ENCODE peak calls at places on chromosomes 7 and 10, in eight cellular contexts. F, W, N, A, T, X, Q and S are unnamed samples.
A peak's percentile ranks its signal among the peaks of the same experiment; 100 is the strongest.

GRCh38 chr7:101232141-101232821 is 5.3 kb downstream of the CLDN15 start:
- DNase-seq in Q (no peak), F (peak; percentile 29), W (no peak), T (no peak), A (peak; percentile 92), X (no peak), N (no peak), S (no peak)

GRCh38 chr10:3132036-3133025 is 40.3 kb downstream of the PITRM1 start:
- DNase-seq in X (no peak), F (no peak), T (no peak), A (no peak), N (no peak), W (no peak), Q (no peak), S (no peak)

GRCh38 chr10:131086094-131086493 is 225.4 kb downstream of the TCERG1L start:
- DNase-seq in N (no peak), W (no peak), X (no peak), Q (no peak), F (no peak), T (no peak), A (no peak), S (no peak)

GRCh38 chr7:101410743-101411476 is 48.2 kb downstream of the COL26A1 start:
- DNase-seq in N (peak; percentile 29), W (no peak), T (no peak), Q (no peak), A (peak; percentile 31), X (peak; percentile 50), F (no peak), S (no peak)

GRCh38 chr7:138208010-138208634 is 131.9 kb downstream of the AKR1D1 start:
- DNase-seq in N (no peak), W (no peak), A (no peak), Q (no peak), F (no peak), T (no peak), X (no peak), S (no peak)

GRCh38 chr7:94062372-94062771 is 58.2 kb upstream of the BET1 start:
- DNase-seq in A (no peak), F (no peak), T (no peak), N (no peak), W (peak; percentile 47), Q (no peak), X (no peak), S (no peak)

GRCh38 chr7:136369225-136369624 is 392.1 kb upstream of the MTPN start:
- DNase-seq in F (no peak), T (no peak), A (no peak), N (no peak), W (no peak), Q (no peak), X (no peak), S (no peak)

GRCh38 chr7:85730016-85730415 is 543.2 kb upstream of the SEMA3D start:
- DNase-seq in F (peak; percentile 31), W (no peak), A (no peak), X (no peak), T (no peak), N (no peak), Q (no peak), S (no peak)

GRCh38 chr10:86815640-86816039 is 59.2 kb downstream of the BMPR1A start:
- DNase-seq in F (no peak), N (no peak), A (no peak), Q (no peak), W (no peak), T (no peak), X (no peak), S (no peak)

GRCh38 chr10:108544500-108545120 is 1378.7 kb downstream of the XPNPEP1 start:
- DNase-seq in F (peak; percentile 55), Q (no peak), T (peak; percentile 54), X (peak; percentile 63), W (peak; percentile 23), A (peak; percentile 27), N (no peak), S (no peak)

GRCh38 chr10:3943695-3944257 is 158.8 kb upstream of the KLF6 start:
- DNase-seq in Q (no peak), X (no peak), F (no peak), A (no peak), N (no peak), T (no peak), W (no peak), S (no peak)

GRCh38 chr7:44574286-44574872 is 671 bp upstream of the DDX56 start:
- DNase-seq in T (no peak), F (no peak), W (no peak), X (peak; percentile 12), N (no peak), Q (no peak), A (no peak), S (no peak)

GRCh38 chr7:13633857-13634256 is 355.6 kb downstream of the ETV1 start:
- DNase-seq in W (peak; percentile 60), N (no peak), T (no peak), A (no peak), X (no peak), Q (no peak), F (no peak), S (no peak)

DNA sequence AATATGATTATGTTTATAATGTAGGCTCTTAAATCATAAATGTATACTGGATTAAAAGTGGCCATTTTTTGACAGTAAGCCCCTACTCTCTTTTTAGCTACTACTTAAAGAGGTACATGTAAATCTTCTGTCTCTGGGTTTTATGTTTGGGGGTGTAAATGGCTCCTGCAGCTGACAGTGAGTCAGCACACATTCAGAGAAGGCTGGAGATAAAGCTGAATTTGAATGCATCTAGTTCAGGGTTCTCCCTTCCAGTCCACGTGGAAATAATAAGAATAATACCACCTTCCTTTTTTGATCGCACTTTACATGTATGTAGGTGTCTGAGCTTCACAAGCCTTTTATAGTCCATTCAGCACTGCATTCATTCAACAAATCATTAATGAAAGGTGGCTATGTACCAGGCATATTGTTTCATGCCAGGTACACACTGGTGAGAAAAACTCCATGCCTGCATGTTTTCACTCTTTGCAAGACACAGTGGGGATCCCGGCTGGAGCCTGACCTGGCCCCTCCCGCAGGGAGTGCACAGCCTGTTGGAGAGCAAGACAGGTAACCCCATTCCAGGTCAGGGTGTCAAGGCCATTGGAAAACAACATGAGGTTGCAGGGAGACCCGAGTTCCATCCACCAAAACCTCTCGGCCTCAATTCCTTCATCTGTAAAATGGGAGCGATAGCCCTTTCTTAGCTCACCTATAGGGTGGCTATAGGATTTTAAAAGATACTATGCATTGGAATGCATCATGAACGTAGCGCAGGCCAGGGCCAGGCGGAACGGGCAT is 107.5 kb upstream of the ANLN start:
- DNase-seq in X (no peak), Q (no peak), N (no peak), A (no peak), T (no peak), F (no peak), W (peak; percentile 61), S (no peak)
- H3K4me1 ChIP-seq in X (peaks cover 16% of the 10 kb centered on the region), Q (peaks cover 17% of the 10 kb centered on the region), N (peaks cover 57% of the 10 kb centered on the region), A (peaks cover 83% of the 10 kb centered on the region), T (peaks cover 92% of the 10 kb centered on the region), F (peaks cover 55% of the 10 kb centered on the region), W (peaks cover 37% of the 10 kb centered on the region), S (peaks cover 5% of the 10 kb centered on the region)

DNA sequence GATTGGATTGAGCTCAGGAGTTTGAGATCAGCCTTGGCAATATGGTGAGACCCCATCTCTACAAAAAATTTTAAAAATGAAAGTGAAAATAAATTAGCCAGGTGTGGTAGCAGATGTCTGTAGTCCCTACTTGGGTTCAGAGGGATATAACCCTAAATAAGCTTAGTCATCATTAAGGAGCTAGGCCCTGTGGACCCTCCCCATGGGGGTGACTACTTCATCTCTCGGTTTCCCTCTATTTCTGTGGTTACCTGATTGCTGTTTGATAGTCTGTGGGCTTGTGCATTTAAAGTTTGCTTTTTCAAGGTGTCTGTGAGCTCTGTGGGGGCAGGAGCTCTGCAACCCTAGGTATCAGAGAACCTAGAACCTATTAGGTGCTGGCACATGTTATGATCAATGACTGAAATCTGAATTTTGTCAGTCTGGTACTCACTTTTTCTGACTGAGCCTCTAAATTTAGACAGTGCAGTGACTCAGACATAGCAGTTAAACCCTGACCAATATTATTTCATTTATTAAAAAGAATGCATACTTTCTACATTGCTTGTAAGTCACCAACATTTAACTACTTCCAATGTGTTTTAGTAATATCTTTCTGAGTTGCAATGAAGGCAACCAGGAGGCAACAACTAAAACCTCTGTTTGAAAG is 8.1 kb upstream of the CUZD1 start:
- DNase-seq in F (no peak), X (no peak), N (no peak), A (no peak), T (no peak), Q (no peak), W (peak; percentile 63), S (no peak)
- H3K4me3 ChIP-seq in F (no peak overlapping the region), X (no peak overlapping the region), N (no peak overlapping the region), A (no peak overlapping the region), T (no peak overlapping the region), Q (no peak overlapping the region), W (no peak overlapping the region), S (no peak overlapping the region)

GRCh38 chr10:133454204-133454893 is 604 bp downstream of the SCART1 start:
- DNase-seq in X (no peak), A (no peak), N (no peak), W (no peak), Q (no peak), F (no peak), T (peak; percentile 43), S (no peak)

GRCh38 chr10:133453516-133454203 is at the start of gene SCART1:
- DNase-seq in Q (no peak), T (no peak), F (no peak), N (no peak), W (no peak), A (no peak), X (no peak), S (no peak)

GRCh38 chr10:133455611-133456031 is 1.9 kb downstream of the SCART1 start:
- DNase-seq in Q (no peak), A (no peak), T (no peak), X (no peak), N (no peak), W (no peak), F (no peak), S (no peak)

GRCh38 chr10:133456041-133456951 is 2.6 kb downstream of the SCART1 start:
- DNase-seq in F (no peak), T (peak; percentile 42), Q (no peak), A (no peak), W (no peak), N (no peak), X (no peak), S (no peak)

DNA sequence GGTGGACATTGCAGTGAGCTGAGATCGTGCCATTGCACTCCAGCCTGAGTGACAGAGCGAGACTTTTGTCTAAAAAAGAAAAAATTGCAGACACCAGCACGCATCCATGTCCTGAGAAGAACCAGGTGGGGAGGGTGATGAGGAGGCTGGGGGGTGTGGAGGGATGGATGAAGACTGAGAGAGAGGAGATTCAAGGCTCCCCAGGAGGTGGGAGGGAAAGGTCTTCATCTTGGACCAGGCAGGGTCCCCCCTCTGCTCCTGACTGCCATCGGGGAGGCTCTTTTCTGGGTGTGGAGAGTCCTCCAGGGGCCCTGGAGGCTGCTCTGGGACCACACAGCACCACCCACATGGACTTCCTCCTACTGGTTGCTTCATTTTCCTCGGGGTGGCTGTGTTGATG is 1.5 kb downstream of the SCART1 start:
- DNase-seq in N (no peak), F (no peak), Q (no peak), W (no peak), T (no peak), X (no peak), A (no peak), S (no peak)
- H3K4me1 ChIP-seq in N (no peaks in the 10 kb centered on the region), F (no peaks in the 10 kb centered on the region), Q (no peaks in the 10 kb centered on the region), W (no peaks in the 10 kb centered on the region), T (no peaks in the 10 kb centered on the region), X (no peaks in the 10 kb centered on the region), A (no peaks in the 10 kb centered on the region), S (no peaks in the 10 kb centered on the region)

DNA sequence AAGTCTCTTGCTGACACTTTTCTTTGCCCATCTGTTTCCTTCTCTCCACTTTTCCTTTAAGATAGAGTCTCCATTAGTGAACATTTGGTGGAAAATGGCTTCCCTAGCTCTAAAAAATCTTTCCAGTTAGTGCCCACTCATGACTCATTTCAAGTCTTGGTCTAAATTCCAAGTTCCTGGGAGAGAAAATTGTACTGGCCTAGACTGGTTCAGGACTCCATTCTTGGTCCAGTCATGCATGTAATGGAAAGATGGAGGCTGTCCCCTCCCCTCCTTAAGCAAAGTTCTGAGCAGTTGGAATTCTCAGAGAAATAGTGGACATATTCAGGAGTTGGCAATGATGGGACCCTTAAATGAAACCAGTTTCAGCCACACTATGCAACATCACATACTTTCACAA is 3.8 kb upstream of the ALDH18A1 start:
- DNase-seq in F (no peak), Q (no peak), T (no peak), X (no peak), N (no peak), W (peak; percentile 64), A (no peak), S (no peak)
- H3K4me3 ChIP-seq in F (no peak overlapping the region), Q (no peak overlapping the region), T (no peak overlapping the region), X (no peak overlapping the region), N (no peak overlapping the region), W (no peak overlapping the region), A (no peak overlapping the region), S (no peak overlapping the region)